ENCODE peak calls at places on chromosome 18, in nine cellular contexts. I, E, D, K, Y, T, B, N and W are unnamed samples.

GRCh38 chr18:76412818-76413565 is 82.0 kb downstream of the ZNF516 start:
- DNase-seq in I (no peak), E (peak; percentile 73), D (no peak), K (no peak), Y (no peak), T (no peak), B (no peak), N (no peak), W (no peak)

GRCh38 chr18:27879540-27879939 is 297.4 kb downstream of the CDH2 start:
- DNase-seq in I (no peak), E (no peak), D (no peak), K (no peak), Y (no peak), T (no peak), B (no peak), N (no peak), W (no peak)

GRCh38 chr18:36298113-36298701 is 694 bp downstream of the FHOD3 start:
- DNase-seq in I (no peak), E (no peak), D (no peak), K (peak; percentile 16), Y (peak; percentile 61), T (no peak), B (no peak), N (peak; percentile 51), W (no peak)

GRCh38 chr18:39604836-39605235 is 2039.2 kb upstream of the CELF4 start:
- DNase-seq in I (no peak), E (peak; percentile 25), D (no peak), K (no peak), Y (no peak), T (no peak), B (peak; percentile 18), N (no peak), W (no peak)

GRCh38 chr18:31624892-31625640 is 33.4 kb downstream of the TTR start:
- DNase-seq in I (no peak), E (no peak), D (no peak), K (no peak), Y (no peak), T (no peak), B (no peak), N (no peak), W (no peak)

GRCh38 chr18:79502785-79503184 is 107.1 kb downstream of the NFATC1 start:
- DNase-seq in I (no peak), E (peak; percentile 31), D (no peak), K (no peak), Y (no peak), T (no peak), B (no peak), N (no peak), W (no peak)

GRCh38 chr18:48825101-48825745 is 125.5 kb downstream of the SMAD7 start:
- DNase-seq in I (no peak), E (no peak), D (no peak), K (no peak), Y (no peak), T (no peak), B (no peak), N (no peak), W (no peak)

GRCh38 chr18:61772293-61772848 is 120.4 kb downstream of the RNF152 start:
- DNase-seq in I (no peak), E (no peak), D (no peak), K (no peak), Y (no peak), T (no peak), B (no peak), N (no peak), W (no peak)

GRCh38 chr18:70636991-70637390 is 348.1 kb downstream of the SOCS6 start:
- DNase-seq in I (no peak), E (no peak), D (no peak), K (no peak), Y (no peak), T (no peak), B (no peak), N (no peak), W (no peak)

GRCh38 chr18:37309059-37309458 is 256.5 kb downstream of the CELF4 start:
- DNase-seq in I (no peak), E (no peak), D (no peak), K (no peak), Y (no peak), T (no peak), B (no peak), N (no peak), W (no peak)

GRCh38 chr18:30333310-30333709 is 709.2 kb downstream of the DSC3 start:
- DNase-seq in I (no peak), E (no peak), D (no peak), K (no peak), Y (no peak), T (no peak), B (no peak), N (no peak), W (no peak)

GRCh38 chr18:7937268-7937667 is 370.2 kb downstream of the PTPRM start:
- DNase-seq in I (no peak), E (no peak), D (no peak), K (no peak), Y (no peak), T (no peak), B (no peak), N (no peak), W (no peak)

GRCh38 chr18:52636536-52636935 is 296.5 kb downstream of the DCC start:
- DNase-seq in I (no peak), E (no peak), D (no peak), K (no peak), Y (no peak), T (no peak), B (no peak), N (no peak), W (no peak)

GRCh38 chr18:8611916-8612576 is 2.8 kb downstream of the RAB12 start:
- DNase-seq in I (no peak), E (no peak), D (no peak), K (no peak), Y (no peak), T (no peak), B (no peak), N (no peak), W (no peak)

GRCh38 chr18:41268271-41268670 is 686.8 kb upstream of the PIK3C3 start:
- DNase-seq in I (no peak), E (no peak), D (no peak), K (no peak), Y (no peak), T (no peak), B (no peak), N (no peak), W (no peak)

GRCh38 chr18:67508146-67508545 is 8.4 kb downstream of the DSEL start:
- DNase-seq in I (no peak), E (no peak), D (no peak), K (no peak), Y (no peak), T (no peak), B (no peak), N (no peak), W (no peak)

GRCh38 chr18:76452357-76452756 is 42.7 kb downstream of the ZNF516 start:
- DNase-seq in I (no peak), E (no peak), D (no peak), K (no peak), Y (no peak), T (no peak), B (no peak), N (no peak), W (no peak)

GRCh38 chr18:50610349-50610748 is 50.5 kb downstream of the MAPK4 start:
- DNase-seq in I (no peak), E (no peak), D (no peak), K (no peak), Y (no peak), T (no peak), B (no peak), N (no peak), W (no peak)

GRCh38 chr18:21180588-21180987 is 61.4 kb upstream of the GREB1L start:
- DNase-seq in I (no peak), E (no peak), D (no peak), K (no peak), Y (no peak), T (no peak), B (no peak), N (no peak), W (no peak)

GRCh38 chr18:67600181-67600631 is 83.7 kb upstream of the DSEL start:
- DNase-seq in I (peak; percentile 44), E (peak; percentile 71), D (no peak), K (no peak), Y (no peak), T (no peak), B (peak; percentile 14), N (no peak), W (peak; percentile 87)

GRCh38 chr18:46054956-46055831 is 16.9 kb downstream of the PSTPIP2 start:
- DNase-seq in I (no peak), E (no peak), D (no peak), K (no peak), Y (no peak), T (no peak), B (no peak), N (no peak), W (no peak)

GRCh38 chr18:36831139-36831538 is 2.2 kb downstream of the KIAA1328 start:
- DNase-seq in I (no peak), E (peak; percentile 16), D (no peak), K (no peak), Y (no peak), T (no peak), B (no peak), N (no peak), W (no peak)